ENCODE peak calls at places on chromosomes 7 and 10, in five cellular contexts. One of them, this sample, is unnamed. For H3K4me1, the result is how much of the 10 kb centered on the place peaks cover.

GRCh38 chr7:50069613-50070012 is 23.4 kb downstream of the ZPBP start:
- DNase-seq in endodermal cell: peak
- DNase-seq in kidney: peak
- DNase-seq in astrocyte: peak
- DNase-seq in IMR-90: no peak
- DNase-seq in this sample: no peak

GRCh38 chr10:128451879-128452278 is 325.7 kb upstream of the MKI67 start:
- DNase-seq in astrocyte: no peak
- DNase-seq in kidney: no peak
- DNase-seq in endodermal cell: peak
- DNase-seq in IMR-90: no peak
- DNase-seq in this sample: no peak

GRCh38 chr7:107233174-107233573 is 64.4 kb downstream of the HBP1 start:
- DNase-seq in endodermal cell: peak
- DNase-seq in IMR-90: no peak
- DNase-seq in astrocyte: no peak
- DNase-seq in kidney: no peak
- DNase-seq in this sample: peak

GRCh38 chr10:82378146-82378545 is 503.2 kb downstream of the NRG3 start:
- DNase-seq in astrocyte: peak
- DNase-seq in endodermal cell: no peak
- DNase-seq in kidney: no peak
- DNase-seq in IMR-90: peak
- DNase-seq in this sample: peak

GRCh38 chr7:197413-198335 is 5.3 kb downstream of the FAM20C start:
- DNase-seq in astrocyte: no peak
- DNase-seq in endodermal cell: no peak
- DNase-seq in IMR-90: no peak
- DNase-seq in kidney: no peak
- DNase-seq in this sample: no peak

GRCh38 chr7:150788474-150789269 is 11.5 kb downstream of the TMEM176B start:
- DNase-seq in kidney: no peak
- DNase-seq in astrocyte: no peak
- DNase-seq in endodermal cell: no peak
- DNase-seq in IMR-90: peak
- DNase-seq in this sample: no peak

GRCh38 chr10:33722067-33722466 is 387.6 kb upstream of the NRP1 start:
- DNase-seq in endodermal cell: no peak
- DNase-seq in IMR-90: peak
- DNase-seq in kidney: no peak
- DNase-seq in astrocyte: peak
- DNase-seq in this sample: peak

GRCh38 chr10:70578371-70578947 is 24.1 kb downstream of the PRF1 start:
- DNase-seq in endodermal cell: no peak
- DNase-seq in kidney: peak
- DNase-seq in astrocyte: peak
- DNase-seq in IMR-90: peak
- DNase-seq in this sample: peak

GRCh38 chr10:132698761-132699391 is 87.1 kb downstream of the NKX6-2 start:
- DNase-seq in astrocyte: no peak
- DNase-seq in IMR-90: no peak
- DNase-seq in kidney: peak
- DNase-seq in endodermal cell: peak
- DNase-seq in this sample: no peak

GRCh38 chr7:66362136-66362535 is 157.0 kb downstream of the TPST1 start:
- DNase-seq in kidney: no peak
- DNase-seq in IMR-90: peak
- DNase-seq in endodermal cell: no peak
- DNase-seq in astrocyte: no peak
- DNase-seq in this sample: no peak

GRCh38 chr7:24135003-24135817 is 148.8 kb upstream of the NPY start:
- DNase-seq in IMR-90: no peak
- DNase-seq in endodermal cell: no peak
- DNase-seq in astrocyte: no peak
- DNase-seq in kidney: no peak
- DNase-seq in this sample: no peak

GRCh38 chr7:67659066-67659465 is 662.4 kb downstream of the TYW1 start:
- DNase-seq in astrocyte: no peak
- DNase-seq in kidney: no peak
- DNase-seq in endodermal cell: no peak
- DNase-seq in IMR-90: no peak
- DNase-seq in this sample: no peak

GRCh38 chr10:48605264-48605615 is 367 bp upstream of the ARHGAP22 start:
- DNase-seq in endodermal cell: no peak
- DNase-seq in kidney: no peak
- DNase-seq in astrocyte: no peak
- DNase-seq in IMR-90: peak
- DNase-seq in this sample: no peak

GRCh38 chr10:18400201-18400910 is 251.0 kb downstream of the NSUN6 start:
- DNase-seq in kidney: no peak
- DNase-seq in astrocyte: no peak
- DNase-seq in IMR-90: peak
- DNase-seq in endodermal cell: peak
- DNase-seq in this sample: peak

GRCh38 chr7:128266891-128267839 is 26.1 kb downstream of the LEP start:
- DNase-seq in astrocyte: peak
- DNase-seq in kidney: peak
- DNase-seq in endodermal cell: peak
- DNase-seq in IMR-90: peak
- DNase-seq in this sample: peak

GRCh38 chr7:120729300-120729699 is 128.6 kb downstream of the TSPAN12 start:
- DNase-seq in kidney: no peak
- DNase-seq in IMR-90: peak
- DNase-seq in astrocyte: peak
- DNase-seq in endodermal cell: no peak
- DNase-seq in this sample: peak

GRCh38 chr7:69699949-69700715 is 101.9 kb downstream of the AUTS2 start:
- DNase-seq in astrocyte: no peak
- DNase-seq in kidney: no peak
- DNase-seq in IMR-90: no peak
- DNase-seq in endodermal cell: no peak
- DNase-seq in this sample: no peak

GRCh38 chr7:140684066-140684950 is 11.6 kb downstream of the ADCK2 start:
- DNase-seq in astrocyte: no peak
- DNase-seq in IMR-90: no peak
- DNase-seq in endodermal cell: no peak
- DNase-seq in kidney: peak
- DNase-seq in this sample: no peak

GRCh38 chr10:103715430-103715829 is 139.9 kb downstream of the SH3PXD2A start:
- DNase-seq in kidney: no peak
- DNase-seq in astrocyte: peak
- DNase-seq in IMR-90: peak
- DNase-seq in endodermal cell: no peak
- DNase-seq in this sample: peak

GRCh38 chr7:27178366-27178765 is 4.2 kb upstream of the HOXA10 start:
- DNase-seq in kidney: no peak
- DNase-seq in IMR-90: no peak
- DNase-seq in endodermal cell: peak
- DNase-seq in astrocyte: no peak
- DNase-seq in this sample: no peak

GRCh38 chr7:7054252-7054830 is 128.0 kb upstream of the C1GALT1 start:
- DNase-seq in astrocyte: no peak
- DNase-seq in kidney: no peak
- DNase-seq in IMR-90: no peak
- DNase-seq in endodermal cell: no peak
- DNase-seq in this sample: no peak

GRCh38 chr10:127424594-127425264 is 124.4 kb upstream of the NPS start:
- DNase-seq in IMR-90: peak
- DNase-seq in endodermal cell: no peak
- DNase-seq in kidney: no peak
- DNase-seq in astrocyte: peak
- DNase-seq in this sample: peak

GRCh38 chr7:36916619-36917018 is 192.3 kb upstream of the AOAH start:
- DNase-seq in kidney: no peak
- DNase-seq in astrocyte: no peak
- DNase-seq in IMR-90: no peak
- DNase-seq in endodermal cell: no peak
- DNase-seq in this sample: no peak

GRCh38 chr7:140640727-140641531 is at the start of gene DENND2A:
- DNase-seq in kidney: peak
- DNase-seq in IMR-90: peak
- DNase-seq in endodermal cell: peak
- DNase-seq in astrocyte: peak
- DNase-seq in this sample: peak

GRCh38 chr7:43552122-43552521 is 30.8 kb upstream of the STK17A start:
- DNase-seq in endodermal cell: no peak
- DNase-seq in IMR-90: no peak
- DNase-seq in kidney: no peak
- DNase-seq in astrocyte: no peak
- DNase-seq in this sample: no peak

GRCh38 chr10:132374612-132375011 is 22.4 kb upstream of the PWWP2B start:
- DNase-seq in astrocyte: no peak
- DNase-seq in kidney: peak
- DNase-seq in IMR-90: no peak
- DNase-seq in endodermal cell: no peak
- DNase-seq in this sample: no peak

GRCh38 chr10:5546891-5547683 is 22.3 kb downstream of the CALML3 start:
- DNase-seq in IMR-90: peak
- DNase-seq in endodermal cell: peak
- DNase-seq in kidney: no peak
- DNase-seq in astrocyte: peak
- DNase-seq in this sample: no peak

GRCh38 chr7:71775648-71776047 is 636.5 kb downstream of the CALN1 start:
- DNase-seq in kidney: no peak
- DNase-seq in IMR-90: no peak
- DNase-seq in astrocyte: peak
- DNase-seq in endodermal cell: no peak
- DNase-seq in this sample: no peak

DNA sequence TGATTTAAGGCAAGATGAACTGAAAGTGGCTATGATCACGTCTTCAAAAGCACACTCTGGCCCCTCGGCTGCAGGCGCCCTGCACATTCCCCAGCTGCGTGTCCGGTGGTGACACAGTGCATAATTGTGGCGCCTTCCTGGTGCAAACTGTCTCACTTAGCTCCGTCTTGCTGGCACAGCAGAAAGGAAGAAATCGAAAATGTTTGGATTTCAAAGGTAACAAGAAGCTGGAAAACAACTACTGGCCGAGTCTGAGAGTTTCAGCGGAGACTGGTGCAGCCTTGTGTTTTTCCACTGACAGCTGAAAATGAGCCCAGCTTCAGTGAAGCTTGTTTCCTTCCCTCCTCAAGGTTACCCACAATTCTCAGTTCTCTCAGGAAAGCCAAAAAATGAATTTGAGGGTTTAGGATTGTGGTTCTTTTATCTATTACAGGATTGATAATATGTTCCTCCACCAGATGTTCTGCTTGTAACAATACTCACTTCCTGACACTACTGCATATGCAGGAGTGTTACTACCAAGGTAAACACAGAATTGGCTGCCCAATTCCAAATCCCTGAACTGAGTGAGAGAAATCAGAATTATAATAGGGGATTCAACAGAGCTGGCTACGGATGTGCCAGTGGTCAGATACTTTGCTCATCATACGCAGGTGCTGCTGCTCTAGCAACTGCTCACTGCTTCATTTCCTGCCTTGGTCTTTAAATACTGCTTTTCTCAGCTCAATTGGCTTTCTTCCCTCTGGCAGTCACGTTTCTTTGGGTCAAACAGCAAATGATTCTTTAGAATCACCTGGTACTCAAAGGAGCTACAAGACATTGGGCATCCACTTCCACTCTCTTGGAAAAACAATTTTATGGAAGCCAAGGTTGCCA is 63.7 kb downstream of the TRUB1 start:
- DNase-seq in IMR-90: peak
- DNase-seq in endodermal cell: no peak
- DNase-seq in kidney: peak
- DNase-seq in astrocyte: peak
- DNase-seq in this sample: peak
- H3K9ac ChIP-seq in IMR-90: peak
- H3K9ac ChIP-seq in endodermal cell: no peak
- H3K9ac ChIP-seq in kidney: no peak
- H3K9ac ChIP-seq in astrocyte: no peak
- H3K9ac ChIP-seq in this sample: no peak

GRCh38 chr10:84358743-84359142 is 30.4 kb downstream of the CCSER2 start:
- DNase-seq in astrocyte: no peak
- DNase-seq in IMR-90: no peak
- DNase-seq in kidney: no peak
- DNase-seq in endodermal cell: no peak
- DNase-seq in this sample: no peak

GRCh38 chr10:84355106-84355505 is 26.7 kb downstream of the CCSER2 start:
- DNase-seq in kidney: no peak
- DNase-seq in endodermal cell: no peak
- DNase-seq in astrocyte: no peak
- DNase-seq in IMR-90: no peak
- DNase-seq in this sample: no peak

GRCh38 chr10:84353052-84353803 is 24.8 kb downstream of the CCSER2 start:
- DNase-seq in IMR-90: no peak
- DNase-seq in kidney: no peak
- DNase-seq in astrocyte: no peak
- DNase-seq in endodermal cell: no peak
- DNase-seq in this sample: no peak

GRCh38 chr10:84354623-84355022 is 26.2 kb downstream of the CCSER2 start:
- DNase-seq in endodermal cell: no peak
- DNase-seq in IMR-90: no peak
- DNase-seq in astrocyte: no peak
- DNase-seq in kidney: no peak
- DNase-seq in this sample: no peak

GRCh38 chr10:84356951-84357350 is 28.6 kb downstream of the CCSER2 start:
- DNase-seq in kidney: no peak
- DNase-seq in astrocyte: no peak
- DNase-seq in IMR-90: no peak
- DNase-seq in endodermal cell: no peak
- DNase-seq in this sample: no peak
- H3K4me1 ChIP-seq in kidney: under half
- H3K4me1 ChIP-seq in astrocyte: under half
- H3K4me1 ChIP-seq in IMR-90: under half
- H3K4me1 ChIP-seq in endodermal cell: under half
- H3K4me1 ChIP-seq in this sample: under half

GRCh38 chr7:102933763-102934162 is 21.0 kb downstream of the LRRC17 start:
- DNase-seq in endodermal cell: peak
- DNase-seq in astrocyte: peak
- DNase-seq in kidney: peak
- DNase-seq in IMR-90: peak
- DNase-seq in this sample: peak
- H3K9ac ChIP-seq in endodermal cell: no peak
- H3K9ac ChIP-seq in astrocyte: peak
- H3K9ac ChIP-seq in kidney: no peak
- H3K9ac ChIP-seq in IMR-90: peak
- H3K9ac ChIP-seq in this sample: no peak

GRCh38 chr10:3228610-3228945 is 56.0 kb upstream of the PITRM1 start:
- DNase-seq in kidney: no peak
- DNase-seq in IMR-90: no peak
- DNase-seq in astrocyte: no peak
- DNase-seq in endodermal cell: no peak
- DNase-seq in this sample: no peak

GRCh38 chr10:3222068-3222467 is 49.5 kb upstream of the PITRM1 start:
- DNase-seq in kidney: no peak
- DNase-seq in IMR-90: no peak
- DNase-seq in astrocyte: peak
- DNase-seq in endodermal cell: peak
- DNase-seq in this sample: peak

GRCh38 chr10:3226960-3227724 is 54.6 kb upstream of the PITRM1 start:
- DNase-seq in IMR-90: peak
- DNase-seq in endodermal cell: no peak
- DNase-seq in astrocyte: peak
- DNase-seq in kidney: no peak
- DNase-seq in this sample: peak

GRCh38 chr10:3224241-3224640 is 51.7 kb upstream of the PITRM1 start:
- DNase-seq in endodermal cell: no peak
- DNase-seq in astrocyte: no peak
- DNase-seq in IMR-90: no peak
- DNase-seq in kidney: no peak
- DNase-seq in this sample: no peak

GRCh38 chr10:3225589-3225988 is 53.0 kb upstream of the PITRM1 start:
- DNase-seq in astrocyte: peak
- DNase-seq in IMR-90: peak
- DNase-seq in endodermal cell: no peak
- DNase-seq in kidney: no peak
- DNase-seq in this sample: peak
- H3K4me1 ChIP-seq in astrocyte: under half
- H3K4me1 ChIP-seq in IMR-90: under half
- H3K4me1 ChIP-seq in endodermal cell: under half
- H3K4me1 ChIP-seq in kidney: under half
- H3K4me1 ChIP-seq in this sample: under half